ENCODE peak calls at places on chromosomes 7 and 10, in four cellular contexts. K, W, I and Z are unnamed samples.

GRCh38 chr10:77796311-77796915 is 130.1 kb downstream of the DLG5 start:
- DNase-seq in K (no peak), W (no peak), I (no peak), Z (no peak)

GRCh38 chr10:122981066-122981464 is 864 bp downstream of the PSTK start:
- DNase-seq in K (no peak), W (peak; percentile 3), I (no peak), Z (peak; percentile 37)

GRCh38 chr7:138610671-138611170 is 90.4 kb downstream of the SVOPL start:
- DNase-seq in W (no peak), K (no peak), I (no peak), Z (no peak)

GRCh38 chr10:3699896-3700295 is 85.1 kb downstream of the KLF6 start:
- DNase-seq in K (no peak), I (no peak), W (no peak), Z (no peak)

GRCh38 chr10:117477961-117478670 is 64.4 kb upstream of the EMX2 start:
- DNase-seq in W (no peak), I (no peak), K (no peak), Z (peak; percentile 24)

GRCh38 chr10:30639946-30640786 is 10.6 kb upstream of the LYZL2 start:
- DNase-seq in K (no peak), W (peak; percentile 23), I (no peak), Z (peak; percentile 17)

GRCh38 chr7:155172141-155172540 is 102.0 kb downstream of the HTR5A start:
- DNase-seq in I (no peak), W (no peak), K (no peak), Z (no peak)

GRCh38 chr7:45543470-45543869 is 30.7 kb upstream of the ADCY1 start:
- DNase-seq in I (no peak), K (no peak), W (no peak), Z (no peak)

GRCh38 chr7:94643771-94644545 is 12.0 kb downstream of the SGCE start:
- DNase-seq in I (no peak), W (no peak), K (no peak), Z (no peak)

GRCh38 chr7:100547872-100548271 is 8.9 kb downstream of the AGFG2 start:
- DNase-seq in K (no peak), I (no peak), W (no peak), Z (no peak)

GRCh38 chr7:156166692-156167416 is 354.6 kb upstream of the SHH start:
- DNase-seq in I (no peak), K (no peak), W (no peak), Z (no peak)

GRCh38 chr10:130812381-130813148 is 499.0 kb downstream of the TCERG1L start:
- DNase-seq in W (no peak), I (no peak), K (no peak), Z (no peak)

GRCh38 chr7:137891016-137891655 is 44.4 kb upstream of the DGKI start:
- DNase-seq in W (no peak), K (no peak), I (no peak), Z (no peak)

GRCh38 chr10:34102237-34102673 is 712.8 kb downstream of the PARD3 start:
- DNase-seq in I (no peak), K (no peak), W (no peak), Z (no peak)

GRCh38 chr10:76031099-76031498 is 599.7 kb downstream of the LRMDA start:
- DNase-seq in I (no peak), W (no peak), K (no peak), Z (no peak)

GRCh38 chr10:52265131-52265926 is 48.8 kb upstream of the DKK1 start:
- DNase-seq in W (no peak), I (no peak), K (no peak), Z (no peak)

GRCh38 chr7:108097703-108098102 is 32.5 kb downstream of the LAMB4 start:
- DNase-seq in K (no peak), I (no peak), W (peak; percentile 34), Z (no peak)

GRCh38 chr7:29042893-29043292 is 84.8 kb upstream of the TRIL start:
- DNase-seq in I (no peak), K (no peak), W (no peak), Z (no peak)

GRCh38 chr10:116732546-116732945 is 9.8 kb downstream of the HSPA12A start:
- DNase-seq in W (no peak), I (no peak), K (no peak), Z (no peak)

GRCh38 chr7:64098-64521 is 128.3 kb upstream of the FAM20C start:
- DNase-seq in W (peak; percentile 84), I (peak; percentile 81), K (no peak), Z (no peak)